ENCODE peak calls at places on chromosomes 11 and 22, in eight cellular contexts. One of them, this sample, is unnamed.

GRCh38 chr22:34437140-34437539 is 516.9 kb upstream of the LARGE1 start:
- DNase-seq in RWPE1: no peak
- DNase-seq in GM13976: no peak
- DNase-seq in GM10248: no peak
- DNase-seq in left ventricle myocardium inferior: no peak
- DNase-seq in MM.1S: no peak
- DNase-seq in fibroblast of mammary gland: no peak
- DNase-seq in transverse colon: no peak
- DNase-seq in this sample: no peak

GRCh38 chr11:30585067-30585891 is 874 bp downstream of the MPPED2 start:
- DNase-seq in RWPE1: no peak
- DNase-seq in GM13976: peak
- DNase-seq in GM10248: peak
- DNase-seq in left ventricle myocardium inferior: peak
- DNase-seq in MM.1S: peak
- DNase-seq in fibroblast of mammary gland: no peak
- DNase-seq in transverse colon: no peak
- DNase-seq in this sample: peak

GRCh38 chr11:68051191-68052136 is 12.6 kb downstream of the TCIRG1 start:
- DNase-seq in RWPE1: no peak
- DNase-seq in GM13976: peak
- DNase-seq in GM10248: no peak
- DNase-seq in left ventricle myocardium inferior: no peak
- DNase-seq in MM.1S: no peak
- DNase-seq in fibroblast of mammary gland: no peak
- DNase-seq in transverse colon: no peak
- DNase-seq in this sample: peak

GRCh38 chr11:71129624-71130023 is 122.8 kb downstream of the SHANK2 start:
- DNase-seq in RWPE1: peak
- DNase-seq in GM13976: no peak
- DNase-seq in GM10248: no peak
- DNase-seq in left ventricle myocardium inferior: no peak
- DNase-seq in MM.1S: no peak
- DNase-seq in fibroblast of mammary gland: peak
- DNase-seq in transverse colon: no peak
- DNase-seq in this sample: no peak

GRCh38 chr11:9568854-9569587 is 4.4 kb upstream of the WEE1 start:
- DNase-seq in RWPE1: peak
- DNase-seq in GM13976: peak
- DNase-seq in GM10248: no peak
- DNase-seq in left ventricle myocardium inferior: peak
- DNase-seq in MM.1S: peak
- DNase-seq in fibroblast of mammary gland: peak
- DNase-seq in transverse colon: peak
- DNase-seq in this sample: no peak

GRCh38 chr11:72534859-72535547 is 100.7 kb upstream of the CLPB start:
- DNase-seq in RWPE1: no peak
- DNase-seq in GM13976: no peak
- DNase-seq in GM10248: no peak
- DNase-seq in left ventricle myocardium inferior: no peak
- DNase-seq in MM.1S: no peak
- DNase-seq in fibroblast of mammary gland: no peak
- DNase-seq in transverse colon: no peak
- DNase-seq in this sample: no peak

GRCh38 chr22:43376765-43377485 is 33.8 kb upstream of the SCUBE1 start:
- DNase-seq in RWPE1: no peak
- DNase-seq in GM13976: no peak
- DNase-seq in GM10248: peak
- DNase-seq in left ventricle myocardium inferior: no peak
- DNase-seq in MM.1S: no peak
- DNase-seq in fibroblast of mammary gland: no peak
- DNase-seq in transverse colon: peak
- DNase-seq in this sample: no peak

GRCh38 chr22:17845790-17846189 is 71.5 kb upstream of the BID start:
- DNase-seq in RWPE1: no peak
- DNase-seq in GM13976: no peak
- DNase-seq in GM10248: no peak
- DNase-seq in left ventricle myocardium inferior: no peak
- DNase-seq in MM.1S: no peak
- DNase-seq in fibroblast of mammary gland: no peak
- DNase-seq in transverse colon: no peak
- DNase-seq in this sample: no peak

GRCh38 chr11:119056397-119056999 is 507 bp downstream of the HYOU1 start:
- DNase-seq in RWPE1: peak
- DNase-seq in GM13976: peak
- DNase-seq in GM10248: peak
- DNase-seq in left ventricle myocardium inferior: no peak
- DNase-seq in MM.1S: peak
- DNase-seq in fibroblast of mammary gland: no peak
- DNase-seq in transverse colon: peak
- DNase-seq in this sample: peak

GRCh38 chr11:92711913-92712312 is 257.5 kb upstream of the MTNR1B start:
- DNase-seq in RWPE1: no peak
- DNase-seq in GM13976: no peak
- DNase-seq in GM10248: no peak
- DNase-seq in left ventricle myocardium inferior: no peak
- DNase-seq in MM.1S: no peak
- DNase-seq in fibroblast of mammary gland: no peak
- DNase-seq in transverse colon: no peak
- DNase-seq in this sample: no peak

GRCh38 chr11:78268516-78269410 is 80.0 kb downstream of the USP35 start:
- DNase-seq in RWPE1: no peak
- DNase-seq in GM13976: no peak
- DNase-seq in GM10248: no peak
- DNase-seq in left ventricle myocardium inferior: peak
- DNase-seq in MM.1S: no peak
- DNase-seq in fibroblast of mammary gland: peak
- DNase-seq in transverse colon: no peak
- DNase-seq in this sample: no peak

GRCh38 chr22:49930596-49931412 is 12.4 kb downstream of the CRELD2 start:
- DNase-seq in RWPE1: no peak
- DNase-seq in GM13976: peak
- DNase-seq in GM10248: peak
- DNase-seq in left ventricle myocardium inferior: peak
- DNase-seq in MM.1S: peak
- DNase-seq in fibroblast of mammary gland: peak
- DNase-seq in transverse colon: peak
- DNase-seq in this sample: peak

GRCh38 chr11:128689586-128689945 is 4.3 kb upstream of the FLI1 start:
- DNase-seq in RWPE1: no peak
- DNase-seq in GM13976: peak
- DNase-seq in GM10248: no peak
- DNase-seq in left ventricle myocardium inferior: no peak
- DNase-seq in MM.1S: no peak
- DNase-seq in fibroblast of mammary gland: no peak
- DNase-seq in transverse colon: no peak
- DNase-seq in this sample: no peak

GRCh38 chr11:75100314-75100713 is 3.6 kb upstream of the OR2AT4 start:
- DNase-seq in RWPE1: peak
- DNase-seq in GM13976: peak
- DNase-seq in GM10248: peak
- DNase-seq in left ventricle myocardium inferior: no peak
- DNase-seq in MM.1S: peak
- DNase-seq in fibroblast of mammary gland: peak
- DNase-seq in transverse colon: no peak
- DNase-seq in this sample: peak

GRCh38 chr11:9820260-9820659 is 156.4 kb downstream of the SWAP70 start:
- DNase-seq in RWPE1: no peak
- DNase-seq in GM13976: no peak
- DNase-seq in GM10248: no peak
- DNase-seq in left ventricle myocardium inferior: peak
- DNase-seq in MM.1S: no peak
- DNase-seq in fibroblast of mammary gland: no peak
- DNase-seq in transverse colon: no peak
- DNase-seq in this sample: no peak

GRCh38 chr22:31291716-31292644 is at the start of gene PIK3IP1:
- DNase-seq in RWPE1: peak
- DNase-seq in GM13976: peak
- DNase-seq in GM10248: peak
- DNase-seq in left ventricle myocardium inferior: peak
- DNase-seq in MM.1S: peak
- DNase-seq in fibroblast of mammary gland: peak
- DNase-seq in transverse colon: peak
- DNase-seq in this sample: peak

GRCh38 chr11:128590587-128590986 is 3.2 kb upstream of the ETS1 start:
- DNase-seq in RWPE1: no peak
- DNase-seq in GM13976: no peak
- DNase-seq in GM10248: no peak
- DNase-seq in left ventricle myocardium inferior: no peak
- DNase-seq in MM.1S: no peak
- DNase-seq in fibroblast of mammary gland: no peak
- DNase-seq in transverse colon: no peak
- DNase-seq in this sample: no peak

GRCh38 chr11:104873252-104873651 is 25.0 kb downstream of the CASP12 start:
- DNase-seq in RWPE1: peak
- DNase-seq in GM13976: no peak
- DNase-seq in GM10248: no peak
- DNase-seq in left ventricle myocardium inferior: no peak
- DNase-seq in MM.1S: no peak
- DNase-seq in fibroblast of mammary gland: no peak
- DNase-seq in transverse colon: no peak
- DNase-seq in this sample: no peak
- TF ChIP-seq CTCF in RWPE1: no peak
- TF ChIP-seq CTCF in GM13976: no peak
- TF ChIP-seq CTCF in GM10248: no peak
- TF ChIP-seq CTCF in left ventricle myocardium inferior: no peak
- TF ChIP-seq CTCF in MM.1S: peak
- TF ChIP-seq CTCF in fibroblast of mammary gland: peak
- TF ChIP-seq CTCF in transverse colon: no peak
- TF ChIP-seq CTCF in this sample: peak

GRCh38 chr11:108666373-108666772 is 1.5 kb downstream of the DDX10 start:
- DNase-seq in RWPE1: no peak
- DNase-seq in GM13976: no peak
- DNase-seq in GM10248: no peak
- DNase-seq in left ventricle myocardium inferior: no peak
- DNase-seq in MM.1S: no peak
- DNase-seq in fibroblast of mammary gland: peak
- DNase-seq in transverse colon: no peak
- DNase-seq in this sample: no peak

GRCh38 chr11:108664241-108664640 is 628 bp upstream of the DDX10 start:
- DNase-seq in RWPE1: no peak
- DNase-seq in GM13976: no peak
- DNase-seq in GM10248: no peak
- DNase-seq in left ventricle myocardium inferior: no peak
- DNase-seq in MM.1S: no peak
- DNase-seq in fibroblast of mammary gland: no peak
- DNase-seq in transverse colon: no peak
- DNase-seq in this sample: no peak

GRCh38 chr11:108663154-108663877 is 1.6 kb upstream of the DDX10 start:
- DNase-seq in RWPE1: no peak
- DNase-seq in GM13976: no peak
- DNase-seq in GM10248: no peak
- DNase-seq in left ventricle myocardium inferior: no peak
- DNase-seq in MM.1S: peak
- DNase-seq in fibroblast of mammary gland: no peak
- DNase-seq in transverse colon: no peak
- DNase-seq in this sample: no peak

GRCh38 chr11:108662700-108663099 is 2.2 kb upstream of the DDX10 start:
- DNase-seq in RWPE1: no peak
- DNase-seq in GM13976: no peak
- DNase-seq in GM10248: no peak
- DNase-seq in left ventricle myocardium inferior: no peak
- DNase-seq in MM.1S: no peak
- DNase-seq in fibroblast of mammary gland: no peak
- DNase-seq in transverse colon: no peak
- DNase-seq in this sample: no peak

DNA sequence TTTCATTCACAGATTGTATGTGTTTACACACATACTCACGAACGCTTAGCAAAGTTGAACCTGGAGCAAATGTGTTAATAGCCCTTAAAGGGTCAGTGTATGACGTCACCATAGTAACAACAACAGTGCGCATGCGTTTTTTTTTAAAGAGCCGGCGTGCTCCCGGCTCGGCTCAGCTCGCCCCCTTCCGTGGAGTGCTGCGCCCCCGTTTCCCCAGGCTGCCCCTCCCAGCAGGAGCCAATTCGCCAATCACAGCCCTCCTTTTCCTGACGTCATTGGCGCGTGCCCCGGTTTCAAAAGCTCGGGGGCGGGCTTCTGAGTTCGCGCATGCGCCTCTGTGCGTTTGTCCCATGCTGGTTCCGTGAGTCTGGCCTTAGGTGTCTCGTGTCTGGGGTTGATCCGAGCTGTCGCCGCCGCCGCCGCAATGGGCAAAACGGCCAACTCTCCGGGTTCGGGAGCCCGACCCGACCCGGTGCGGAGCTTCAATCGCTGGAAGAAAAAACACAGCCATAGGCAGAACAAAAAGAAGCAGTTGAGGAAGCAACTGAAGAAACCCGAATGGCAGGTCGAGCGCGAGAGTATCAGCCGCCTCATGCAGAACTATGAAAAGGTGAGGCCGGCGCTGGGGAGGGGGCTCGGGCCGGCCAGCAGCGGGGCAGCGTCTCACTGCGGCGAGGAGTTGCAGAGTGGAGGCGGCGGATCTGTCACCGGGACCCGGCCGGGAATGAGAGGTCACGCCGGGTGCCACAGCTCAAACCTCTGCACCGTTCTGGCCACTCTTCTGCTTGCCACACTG is at the start of gene DDX10:
- DNase-seq in RWPE1: peak
- DNase-seq in GM13976: peak
- DNase-seq in GM10248: peak
- DNase-seq in left ventricle myocardium inferior: peak
- DNase-seq in MM.1S: peak
- DNase-seq in fibroblast of mammary gland: peak
- DNase-seq in transverse colon: peak
- DNase-seq in this sample: peak
- TF ChIP-seq CTCF in RWPE1: no peak
- TF ChIP-seq CTCF in GM13976: no peak
- TF ChIP-seq CTCF in GM10248: no peak
- TF ChIP-seq CTCF in left ventricle myocardium inferior: peak
- TF ChIP-seq CTCF in MM.1S: no peak
- TF ChIP-seq CTCF in fibroblast of mammary gland: no peak
- TF ChIP-seq CTCF in transverse colon: no peak
- TF ChIP-seq CTCF in this sample: peak

DNA sequence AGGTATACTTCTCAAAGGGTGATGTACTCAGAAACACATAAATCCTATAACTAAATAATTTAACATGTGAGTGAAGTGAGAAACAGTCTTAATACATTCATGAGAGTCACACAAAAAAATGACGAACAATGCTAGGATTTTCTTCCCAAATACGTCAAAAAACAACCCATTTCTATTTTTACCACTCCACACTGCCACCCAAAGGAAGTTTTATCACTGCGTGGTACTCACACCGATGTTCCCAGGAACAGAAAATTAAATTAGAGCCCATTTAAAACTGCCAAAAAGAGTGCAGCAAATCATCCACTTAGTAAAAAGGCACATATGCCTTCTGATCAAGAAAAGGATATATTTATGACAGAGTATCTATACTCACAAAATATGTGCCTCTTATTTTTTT is 710.9 kb upstream of the FAT3 start:
- DNase-seq in RWPE1: no peak
- DNase-seq in GM13976: no peak
- DNase-seq in GM10248: no peak
- DNase-seq in left ventricle myocardium inferior: no peak
- DNase-seq in MM.1S: no peak
- DNase-seq in fibroblast of mammary gland: no peak
- DNase-seq in transverse colon: no peak
- DNase-seq in this sample: no peak
- TF ChIP-seq CTCF in RWPE1: no peak
- TF ChIP-seq CTCF in GM13976: no peak
- TF ChIP-seq CTCF in GM10248: no peak
- TF ChIP-seq CTCF in left ventricle myocardium inferior: peak
- TF ChIP-seq CTCF in MM.1S: no peak
- TF ChIP-seq CTCF in fibroblast of mammary gland: no peak
- TF ChIP-seq CTCF in transverse colon: no peak
- TF ChIP-seq CTCF in this sample: no peak

GRCh38 chr11:60786811-60787567 is 1.9 kb downstream of the MS4A10 start:
- DNase-seq in RWPE1: peak
- DNase-seq in GM13976: no peak
- DNase-seq in GM10248: no peak
- DNase-seq in left ventricle myocardium inferior: peak
- DNase-seq in MM.1S: no peak
- DNase-seq in fibroblast of mammary gland: peak
- DNase-seq in transverse colon: peak
- DNase-seq in this sample: no peak
- TF ChIP-seq CTCF in RWPE1: no peak
- TF ChIP-seq CTCF in GM13976: no peak
- TF ChIP-seq CTCF in GM10248: no peak
- TF ChIP-seq CTCF in left ventricle myocardium inferior: no peak
- TF ChIP-seq CTCF in MM.1S: no peak
- TF ChIP-seq CTCF in fibroblast of mammary gland: no peak
- TF ChIP-seq CTCF in transverse colon: no peak
- TF ChIP-seq CTCF in this sample: no peak

This sample was measured in GM13977.